ENCODE peak calls at places on chromosomes 5 and 9, in ten cellular contexts. C, A, X, V, T, L, J, Q, F and M are unnamed samples.

GRCh38 chr9:93642961-93643360 is 66.6 kb downstream of the PHF2 start:
- DNase-seq in C (no peak), A (no peak), X (no peak), V (no peak), T (no peak), L (no peak), J (no peak), Q (no peak), F (no peak), M (no peak)

GRCh38 chr5:138927979-138928378 is 52.8 kb upstream of the LRRTM2 start:
- DNase-seq in C (no peak), A (no peak), X (no peak), V (peak; percentile 32), T (peak; percentile 84), L (no peak), J (no peak), Q (no peak), F (no peak), M (peak; percentile 90)

GRCh38 chr5:111680737-111681413 is 76.1 kb downstream of the NREP start:
- DNase-seq in C (no peak), A (peak; percentile 40), X (peak; percentile 93), V (peak; percentile 90), T (peak; percentile 74), L (peak; percentile 78), J (peak; percentile 76), Q (no peak), F (peak; percentile 60), M (peak; percentile 47)

GRCh38 chr5:74020488-74020887 is 394.5 kb downstream of the ARHGEF28 start:
- DNase-seq in C (no peak), A (no peak), X (no peak), V (no peak), T (no peak), L (no peak), J (no peak), Q (no peak), F (no peak), M (peak; percentile 76)

GRCh38 chr9:96450613-96451544 is 910 bp downstream of the HABP4 start:
- DNase-seq in C (peak; percentile 64), A (no peak), X (no peak), V (peak; percentile 25), T (peak; percentile 32), L (peak; percentile 72), J (peak; percentile 12), Q (peak; percentile 24), F (peak; percentile 32), M (peak; percentile 86)

GRCh38 chr5:110031402-110032140 is 341.8 kb downstream of the MAN2A1 start:
- DNase-seq in C (no peak), A (no peak), X (no peak), V (no peak), T (no peak), L (no peak), J (peak; percentile 6), Q (no peak), F (no peak), M (no peak)

GRCh38 chr5:92678576-92679105 is 902.4 kb downstream of the NR2F1-AS1 start:
- DNase-seq in C (no peak), A (peak; percentile 29), X (no peak), V (peak; percentile 4), T (no peak), L (no peak), J (no peak), Q (no peak), F (no peak), M (no peak)

GRCh38 chr9:4366649-4367330 is 66.9 kb upstream of the GLIS3 start:
- DNase-seq in C (peak; percentile 59), A (peak; percentile 32), X (peak; percentile 64), V (peak; percentile 10), T (peak; percentile 37), L (no peak), J (no peak), Q (no peak), F (no peak), M (no peak)

GRCh38 chr5:79689541-79690466 is at the start of gene CMYA5:
- DNase-seq in C (peak; percentile 80), A (no peak), X (no peak), V (no peak), T (peak; percentile 28), L (peak; percentile 67), J (peak; percentile 76), Q (no peak), F (peak; percentile 75), M (peak; percentile 88)

GRCh38 chr5:157598350-157598936 is 22.9 kb upstream of the ADAM19 start:
- DNase-seq in C (no peak), A (no peak), X (no peak), V (no peak), T (no peak), L (no peak), J (no peak), Q (no peak), F (no peak), M (no peak)

GRCh38 chr9:93575706-93576295 is 583 bp upstream of the PHF2 start:
- DNase-seq in C (peak; percentile 65), A (no peak), X (peak; percentile 92), V (no peak), T (peak; percentile 46), L (peak; percentile 78), J (peak; percentile 46), Q (peak; percentile 70), F (peak; percentile 50), M (peak; percentile 86)

GRCh38 chr9:114205171-114206015 is 50.1 kb downstream of the COL27A1 start:
- DNase-seq in C (no peak), A (no peak), X (no peak), V (no peak), T (no peak), L (no peak), J (peak; percentile 18), Q (no peak), F (peak; percentile 62), M (no peak)

GRCh38 chr9:114207845-114208244 is 52.5 kb downstream of the COL27A1 start:
- DNase-seq in C (no peak), A (no peak), X (no peak), V (no peak), T (no peak), L (no peak), J (no peak), Q (no peak), F (no peak), M (no peak)

GRCh38 chr9:114209151-114209550 is 53.8 kb downstream of the COL27A1 start:
- DNase-seq in C (no peak), A (no peak), X (no peak), V (no peak), T (no peak), L (no peak), J (no peak), Q (no peak), F (no peak), M (no peak)

GRCh38 chr9:114206221-114206760 is 51.0 kb downstream of the COL27A1 start:
- DNase-seq in C (no peak), A (no peak), X (no peak), V (no peak), T (no peak), L (no peak), J (no peak), Q (no peak), F (no peak), M (no peak)

DNA sequence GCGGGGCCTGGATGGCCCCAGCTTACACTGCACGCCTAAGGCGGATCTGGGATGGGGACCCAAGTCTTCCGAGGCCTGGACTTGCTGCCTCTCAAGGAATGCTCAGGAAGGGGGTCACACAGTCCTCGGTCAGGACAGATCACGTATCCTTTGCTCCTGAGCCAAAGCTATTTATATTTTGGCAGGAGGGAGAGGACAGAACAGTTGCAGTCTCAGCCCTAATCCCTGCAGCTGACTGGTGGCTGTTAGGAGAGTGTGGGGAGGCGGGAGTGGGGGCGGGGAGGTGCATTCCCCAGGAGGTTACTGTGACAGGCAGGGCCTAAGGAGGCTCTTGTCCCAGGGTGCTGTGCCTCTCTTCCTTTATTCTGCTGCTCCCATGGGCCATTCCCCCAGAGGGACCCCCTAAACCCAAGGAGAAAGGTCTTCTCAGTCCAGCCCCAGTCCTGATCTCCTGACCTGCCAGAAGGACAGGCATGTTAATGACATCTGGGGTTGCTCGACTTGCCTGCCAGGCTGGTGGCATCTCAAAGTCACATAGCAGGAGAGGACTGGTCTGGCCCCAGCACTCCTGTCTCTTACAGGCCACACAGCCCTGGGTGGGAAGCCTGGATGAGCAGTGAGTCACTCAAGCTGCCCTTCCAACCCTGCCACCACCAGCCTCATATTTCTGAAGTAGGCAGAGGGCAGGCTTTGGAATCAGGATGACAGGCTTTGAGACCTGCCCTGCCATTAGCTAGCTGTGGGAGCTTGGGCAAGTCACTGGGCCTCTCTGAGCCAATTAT is 51.9 kb downstream of the COL27A1 start:
- DNase-seq in C (no peak), A (no peak), X (no peak), V (no peak), T (no peak), L (no peak), J (peak; percentile 36), Q (no peak), F (peak; percentile 35), M (no peak)
- TF ChIP-seq POLR2AphosphoS5 in C (no peak), A (no peak), X (no peak), V (no peak), T (no peak), L (no peak), J (peak; percentile 46), Q (no peak), F (no peak), M (no peak)

GRCh38 chr9:137632432-137633161 is 13.8 kb downstream of the EHMT1 start:
- DNase-seq in C (no peak), A (no peak), X (no peak), V (no peak), T (no peak), L (no peak), J (no peak), Q (no peak), F (no peak), M (no peak)
- TF ChIP-seq POLR2AphosphoS5 in C (no peak), A (no peak), X (no peak), V (no peak), T (no peak), L (no peak), J (no peak), Q (no peak), F (no peak), M (no peak)

GRCh38 chr5:12658871-12659446 is 754.7 kb upstream of the CTNND2 start:
- DNase-seq in C (no peak), A (no peak), X (no peak), V (no peak), T (no peak), L (no peak), J (no peak), Q (no peak), F (no peak), M (no peak)

GRCh38 chr5:12662545-12663314 is 758.5 kb upstream of the CTNND2 start:
- DNase-seq in C (no peak), A (no peak), X (no peak), V (no peak), T (no peak), L (no peak), J (no peak), Q (no peak), F (no peak), M (no peak)

GRCh38 chr5:12659675-12660074 is 755.4 kb upstream of the CTNND2 start:
- DNase-seq in C (no peak), A (no peak), X (no peak), V (no peak), T (no peak), L (no peak), J (no peak), Q (no peak), F (no peak), M (no peak)

GRCh38 chr5:12661617-12662370 is 757.5 kb upstream of the CTNND2 start:
- DNase-seq in C (peak; percentile 76), A (no peak), X (no peak), V (no peak), T (no peak), L (no peak), J (no peak), Q (no peak), F (no peak), M (no peak)
- TF ChIP-seq POLR2AphosphoS5 in C (peak; percentile 92), A (no peak), X (no peak), V (no peak), T (no peak), L (no peak), J (no peak), Q (no peak), F (no peak), M (no peak)

GRCh38 chr5:131514316-131515275 is 120.4 kb downstream of the RAPGEF6 start:
- DNase-seq in C (no peak), A (no peak), X (no peak), V (no peak), T (no peak), L (no peak), J (no peak), Q (no peak), F (no peak), M (no peak)
- TF ChIP-seq POLR2AphosphoS5 in C (no peak), A (no peak), X (no peak), V (no peak), T (no peak), L (no peak), J (no peak), Q (no peak), F (no peak), M (no peak)